ENCODE peak calls at places on chromosomes 13 and 19, in four cellular contexts. One of them, this sample, is unnamed.

GRCh38 chr19:12792048-12792852 is 964 bp downstream of the JUNB start:
- DNase-seq in endothelial cell of umbilical vein: peak; percentile 43
- DNase-seq in neural progenitor cell: peak; percentile 76
- DNase-seq in heart left ventricle: peak; percentile 81
- DNase-seq in this sample: no peak

GRCh38 chr19:45117167-45117594 is 24.2 kb downstream of the PPP1R37 start:
- DNase-seq in endothelial cell of umbilical vein: no peak
- DNase-seq in neural progenitor cell: peak; percentile 63
- DNase-seq in heart left ventricle: no peak
- DNase-seq in this sample: no peak

GRCh38 chr13:40190656-40191100 is 475.8 kb downstream of the FOXO1 start:
- DNase-seq in endothelial cell of umbilical vein: peak; percentile 89
- DNase-seq in neural progenitor cell: peak; percentile 75
- DNase-seq in heart left ventricle: peak; percentile 45
- DNase-seq in this sample: peak; percentile 57

GRCh38 chr13:27960362-27961226 is 8.5 kb downstream of the CDX2 start:
- DNase-seq in endothelial cell of umbilical vein: no peak
- DNase-seq in neural progenitor cell: peak; percentile 89
- DNase-seq in heart left ventricle: no peak
- DNase-seq in this sample: no peak

GRCh38 chr13:83332751-83333150 is 549.5 kb downstream of the SLITRK1 start:
- DNase-seq in endothelial cell of umbilical vein: no peak
- DNase-seq in neural progenitor cell: no peak
- DNase-seq in heart left ventricle: no peak
- DNase-seq in this sample: no peak

GRCh38 chr13:109206616-109207015 is 577.2 kb downstream of the MYO16 start:
- DNase-seq in endothelial cell of umbilical vein: no peak
- DNase-seq in neural progenitor cell: no peak
- DNase-seq in heart left ventricle: no peak
- DNase-seq in this sample: no peak

GRCh38 chr13:75181906-75182305 is 300.1 kb downstream of the TBC1D4 start:
- DNase-seq in endothelial cell of umbilical vein: peak; percentile 96
- DNase-seq in neural progenitor cell: no peak
- DNase-seq in heart left ventricle: no peak
- DNase-seq in this sample: no peak

GRCh38 chr13:98576215-98576945 is 527 bp downstream of the STK24 start:
- DNase-seq in endothelial cell of umbilical vein: peak; percentile 41
- DNase-seq in neural progenitor cell: peak; percentile 62
- DNase-seq in heart left ventricle: peak; percentile 67
- DNase-seq in this sample: peak; percentile 29

GRCh38 chr19:50717026-50717723 is 2.4 kb downstream of the SHANK1 start:
- DNase-seq in endothelial cell of umbilical vein: no peak
- DNase-seq in neural progenitor cell: no peak
- DNase-seq in heart left ventricle: no peak
- DNase-seq in this sample: no peak

GRCh38 chr19:962683-963385 is 21.3 kb upstream of the WDR18 start:
- DNase-seq in endothelial cell of umbilical vein: no peak
- DNase-seq in neural progenitor cell: no peak
- DNase-seq in heart left ventricle: no peak
- DNase-seq in this sample: no peak

GRCh38 chr13:113962386-113962785 is 11.5 kb downstream of the C13orf46 start:
- DNase-seq in endothelial cell of umbilical vein: no peak
- DNase-seq in neural progenitor cell: no peak
- DNase-seq in heart left ventricle: peak; percentile 12
- DNase-seq in this sample: no peak

GRCh38 chr19:13118424-13119193 is 545 bp downstream of the NACC1 start:
- DNase-seq in endothelial cell of umbilical vein: no peak
- DNase-seq in neural progenitor cell: peak; percentile 93
- DNase-seq in heart left ventricle: peak; percentile 47
- DNase-seq in this sample: peak; percentile 71

GRCh38 chr13:78376822-78377221 is 226.5 kb downstream of the POU4F1 start:
- DNase-seq in endothelial cell of umbilical vein: no peak
- DNase-seq in neural progenitor cell: no peak
- DNase-seq in heart left ventricle: no peak
- DNase-seq in this sample: no peak

GRCh38 chr13:32390048-32390447 is 37.9 kb downstream of the N4BP2L1 start:
- DNase-seq in endothelial cell of umbilical vein: no peak
- DNase-seq in neural progenitor cell: no peak
- DNase-seq in heart left ventricle: no peak
- DNase-seq in this sample: no peak

GRCh38 chr13:38350114-38350617 is 515 bp downstream of the UFM1 start:
- DNase-seq in endothelial cell of umbilical vein: no peak
- DNase-seq in neural progenitor cell: peak; percentile 61
- DNase-seq in heart left ventricle: peak; percentile 61
- DNase-seq in this sample: no peak

GRCh38 chr19:2043864-2044708 is 7.0 kb downstream of the MKNK2 start:
- DNase-seq in endothelial cell of umbilical vein: no peak
- DNase-seq in neural progenitor cell: peak; percentile 16
- DNase-seq in heart left ventricle: peak; percentile 36
- DNase-seq in this sample: no peak

GRCh38 chr13:44004881-44005280 is 125.2 kb downstream of the LACC1 start:
- DNase-seq in endothelial cell of umbilical vein: peak; percentile 67
- DNase-seq in neural progenitor cell: no peak
- DNase-seq in heart left ventricle: no peak
- DNase-seq in this sample: no peak

GRCh38 chr19:2449019-2449418 is 7.7 kb downstream of the LMNB2 start:
- DNase-seq in endothelial cell of umbilical vein: no peak
- DNase-seq in neural progenitor cell: no peak
- DNase-seq in heart left ventricle: no peak
- DNase-seq in this sample: no peak

GRCh38 chr19:34226036-34226435 is 28.3 kb upstream of the GARRE1 start:
- DNase-seq in endothelial cell of umbilical vein: no peak
- DNase-seq in neural progenitor cell: no peak
- DNase-seq in heart left ventricle: no peak
- DNase-seq in this sample: no peak

GRCh38 chr19:42114412-42114811 is 17.8 kb downstream of the POU2F2 start:
- DNase-seq in endothelial cell of umbilical vein: no peak
- DNase-seq in neural progenitor cell: no peak
- DNase-seq in heart left ventricle: no peak
- DNase-seq in this sample: no peak

GRCh38 chr19:43265664-43266025 is 3.7 kb downstream of the PSG9 start:
- DNase-seq in endothelial cell of umbilical vein: no peak
- DNase-seq in neural progenitor cell: no peak
- DNase-seq in heart left ventricle: no peak
- DNase-seq in this sample: no peak

GRCh38 chr19:7257148-7258041 is 36.8 kb downstream of the INSR start:
- DNase-seq in endothelial cell of umbilical vein: peak; percentile 66
- DNase-seq in neural progenitor cell: no peak
- DNase-seq in heart left ventricle: no peak
- DNase-seq in this sample: no peak

GRCh38 chr13:74082741-74083160 is 51.5 kb downstream of the KLF12 start:
- DNase-seq in endothelial cell of umbilical vein: no peak
- DNase-seq in neural progenitor cell: no peak
- DNase-seq in heart left ventricle: no peak
- DNase-seq in this sample: no peak

GRCh38 chr19:13718733-13719132 is 45.6 kb upstream of the MRI1 start:
- DNase-seq in endothelial cell of umbilical vein: no peak
- DNase-seq in neural progenitor cell: peak; percentile 71
- DNase-seq in heart left ventricle: peak; percentile 58
- DNase-seq in this sample: peak; percentile 31

GRCh38 chr19:57566396-57567256 is 7.0 kb upstream of the ZNF550 start:
- DNase-seq in endothelial cell of umbilical vein: no peak
- DNase-seq in neural progenitor cell: peak; percentile 40
- DNase-seq in heart left ventricle: no peak
- DNase-seq in this sample: no peak

GRCh38 chr13:94065741-94066140 is 413.7 kb downstream of the DCT start:
- DNase-seq in endothelial cell of umbilical vein: no peak
- DNase-seq in neural progenitor cell: no peak
- DNase-seq in heart left ventricle: no peak
- DNase-seq in this sample: no peak

GRCh38 chr19:5533257-5533656 is 34.5 kb downstream of the TINCR start:
- DNase-seq in endothelial cell of umbilical vein: no peak
- DNase-seq in neural progenitor cell: no peak
- DNase-seq in heart left ventricle: no peak
- DNase-seq in this sample: no peak

GRCh38 chr13:57546942-57547341 is 84.6 kb upstream of the PCDH17 start:
- DNase-seq in endothelial cell of umbilical vein: no peak
- DNase-seq in neural progenitor cell: no peak
- DNase-seq in heart left ventricle: no peak
- DNase-seq in this sample: no peak
- H3K4me3 ChIP-seq in endothelial cell of umbilical vein: no peak overlapping the region
- H3K4me3 ChIP-seq in neural progenitor cell: no peak overlapping the region
- H3K4me3 ChIP-seq in heart left ventricle: no peak overlapping the region
- H3K4me3 ChIP-seq in this sample: no peak overlapping the region

DNA sequence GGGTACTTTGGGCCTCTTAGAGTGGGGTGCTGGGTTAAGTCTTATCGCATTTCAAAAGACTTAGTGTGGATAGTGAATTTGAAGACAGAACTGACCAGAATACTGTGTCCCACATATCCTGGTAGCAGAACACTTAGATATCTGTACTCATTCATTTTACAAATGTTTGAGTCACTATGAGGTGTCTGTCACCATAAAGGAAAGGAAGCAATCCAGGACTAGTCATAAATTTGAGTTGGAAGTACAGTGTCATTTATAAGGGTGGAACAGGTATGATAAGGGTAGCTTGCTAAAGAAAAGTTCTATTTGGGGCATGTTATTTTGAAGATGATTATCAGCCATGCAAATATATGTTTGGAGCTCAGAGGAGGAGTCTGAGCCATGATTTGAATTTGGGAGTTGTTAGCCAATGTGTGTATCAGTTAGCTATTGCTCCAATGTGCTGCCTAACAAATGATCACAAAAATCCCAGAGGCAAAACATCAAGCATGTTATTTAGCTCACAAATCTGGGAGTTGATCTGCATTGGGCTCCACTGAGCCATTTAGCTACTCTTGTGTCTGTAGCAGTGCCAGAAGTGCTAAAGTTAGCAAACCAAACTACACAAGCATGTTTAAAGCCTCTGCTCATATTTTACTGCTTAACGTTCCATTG is 20.3 kb downstream of the ZNF699 start:
- DNase-seq in endothelial cell of umbilical vein: no peak
- DNase-seq in neural progenitor cell: no peak
- DNase-seq in heart left ventricle: no peak
- DNase-seq in this sample: no peak
- H3K4me3 ChIP-seq in endothelial cell of umbilical vein: no peak overlapping the region
- H3K4me3 ChIP-seq in neural progenitor cell: no peak overlapping the region
- H3K4me3 ChIP-seq in heart left ventricle: no peak overlapping the region
- H3K4me3 ChIP-seq in this sample: no peak overlapping the region

GRCh38 chr13:19767966-19768365 is 14.8 kb downstream of the PSPC1 start:
- DNase-seq in endothelial cell of umbilical vein: no peak
- DNase-seq in neural progenitor cell: no peak
- DNase-seq in heart left ventricle: no peak
- DNase-seq in this sample: no peak
- H3K4me3 ChIP-seq in endothelial cell of umbilical vein: no peak overlapping the region
- H3K4me3 ChIP-seq in neural progenitor cell: no peak overlapping the region
- H3K4me3 ChIP-seq in heart left ventricle: no peak overlapping the region
- H3K4me3 ChIP-seq in this sample: no peak overlapping the region

GRCh38 chr13:97307544-97307881 is 85.4 kb downstream of the MBNL2 start:
- DNase-seq in endothelial cell of umbilical vein: no peak
- DNase-seq in neural progenitor cell: no peak
- DNase-seq in heart left ventricle: no peak
- DNase-seq in this sample: no peak

GRCh38 chr13:97308735-97309429 is 86.7 kb downstream of the MBNL2 start:
- DNase-seq in endothelial cell of umbilical vein: no peak
- DNase-seq in neural progenitor cell: no peak
- DNase-seq in heart left ventricle: no peak
- DNase-seq in this sample: no peak

GRCh38 chr13:97307096-97307495 is 85.0 kb downstream of the MBNL2 start:
- DNase-seq in endothelial cell of umbilical vein: no peak
- DNase-seq in neural progenitor cell: no peak
- DNase-seq in heart left ventricle: no peak
- DNase-seq in this sample: no peak

GRCh38 chr13:97306646-97307045 is 84.5 kb downstream of the MBNL2 start:
- DNase-seq in endothelial cell of umbilical vein: no peak
- DNase-seq in neural progenitor cell: no peak
- DNase-seq in heart left ventricle: no peak
- DNase-seq in this sample: no peak

DNA sequence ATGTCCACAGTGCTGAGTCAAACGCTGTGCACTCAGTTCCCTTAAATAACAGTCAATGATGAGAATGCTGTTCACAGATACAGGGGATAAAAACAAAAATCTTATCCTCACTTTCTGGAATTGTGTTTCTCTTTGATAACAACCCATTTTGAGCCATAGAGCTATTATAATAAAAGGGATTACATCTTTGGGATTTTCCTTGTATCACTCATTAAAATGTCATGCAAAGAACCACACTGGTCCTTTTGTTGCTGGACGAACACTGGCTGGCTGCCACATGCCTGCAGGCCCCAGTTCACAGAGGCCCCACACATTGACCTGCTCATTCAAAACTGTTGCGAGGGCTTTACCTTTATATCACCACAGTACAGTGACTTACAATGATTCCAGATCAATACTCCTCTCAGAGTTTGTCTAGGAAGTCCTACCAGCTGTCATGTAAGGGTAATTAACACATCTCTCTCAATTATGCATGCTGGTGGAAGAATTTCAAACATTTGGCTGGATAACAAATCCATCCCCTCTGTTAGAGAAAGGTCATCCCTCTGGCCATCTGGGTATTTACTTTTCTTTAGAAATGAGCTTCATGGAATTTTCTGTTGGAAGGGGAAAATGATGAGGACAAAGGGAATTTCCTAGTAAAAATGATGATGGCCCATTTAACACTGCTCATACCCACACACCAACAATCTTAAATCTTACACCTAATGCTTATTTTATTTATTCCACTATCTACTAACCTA is 85.9 kb downstream of the MBNL2 start:
- DNase-seq in endothelial cell of umbilical vein: peak; percentile 87
- DNase-seq in neural progenitor cell: peak; percentile 50
- DNase-seq in heart left ventricle: peak; percentile 51
- DNase-seq in this sample: peak; percentile 50
- H3K4me3 ChIP-seq in endothelial cell of umbilical vein: no peak overlapping the region
- H3K4me3 ChIP-seq in neural progenitor cell: no peak overlapping the region
- H3K4me3 ChIP-seq in heart left ventricle: no peak overlapping the region
- H3K4me3 ChIP-seq in this sample: no peak overlapping the region

This sample was measured in neuronal stem cell.